ENCODE peak calls at places on chromosomes 11 and 22, in eight cellular contexts. Z is type B pancreatic cell, G is glutamatergic neuron, T is kidney, B is mammary epithelial cell, W is GM10248, J is esophagus squamous epithelium, U is GM12865. S is an unnamed sample.

GRCh38 chr11:125074511-125075241 is 11.6 kb downstream of the SLC37A2 start:
- DNase-seq in Z (no peak), W (peak), U (no peak), G (no peak), B (no peak), J (no peak), T (no peak), S (no peak)

GRCh38 chr11:9103542-9104276 is 12.3 kb upstream of the SCUBE2 start:
- DNase-seq in B (no peak), J (no peak), W (no peak), Z (no peak), U (no peak), G (no peak), T (no peak), S (no peak)

GRCh38 chr11:111586305-111586915 is 15.8 kb upstream of the SIK2 start:
- DNase-seq in Z (no peak), T (no peak), J (no peak), B (peak), W (peak), U (peak), G (no peak), S (peak)

GRCh38 chr22:46335201-46336118 is at the start of gene TRMU:
- DNase-seq in T (peak), U (peak), W (peak), B (peak), Z (peak), J (no peak), G (peak), S (peak)

GRCh38 chr11:88280673-88281316 is 56.7 kb downstream of the CTSC start:
- DNase-seq in W (no peak), U (no peak), Z (no peak), G (no peak), T (no peak), J (no peak), B (no peak), S (no peak)

GRCh38 chr11:14764899-14765527 is 121.4 kb downstream of the PDE3B start:
- DNase-seq in J (no peak), B (peak), T (no peak), U (peak), W (peak), G (no peak), Z (no peak), S (no peak)

GRCh38 chr11:46906596-46906995 is 11.8 kb downstream of the LRP4 start:
- DNase-seq in T (no peak), Z (no peak), U (peak), J (no peak), B (no peak), G (no peak), W (no peak), S (no peak)

GRCh38 chr22:19066531-19067271 is 55.5 kb downstream of the DGCR2 start:
- DNase-seq in J (no peak), W (no peak), G (no peak), B (peak), T (no peak), U (no peak), Z (no peak), S (no peak)

GRCh38 chr22:49667236-49667635 is 160.4 kb downstream of the BRD1 start:
- DNase-seq in Z (peak), J (no peak), U (no peak), T (peak), B (no peak), W (no peak), G (no peak), S (no peak)

GRCh38 chr11:132650969-132651720 is 881.2 kb downstream of the OPCML start:
- DNase-seq in G (no peak), W (no peak), Z (no peak), T (no peak), J (no peak), U (no peak), B (no peak), S (no peak)

GRCh38 chr11:59261150-59261549 is 48.4 kb upstream of the MPEG1 start:
- DNase-seq in J (no peak), T (no peak), G (no peak), B (no peak), W (no peak), Z (no peak), U (no peak), S (no peak)

GRCh38 chr11:59264736-59265135 is 52.0 kb upstream of the MPEG1 start:
- DNase-seq in U (no peak), T (no peak), B (no peak), Z (no peak), G (no peak), W (no peak), J (no peak), S (no peak)

GRCh38 chr11:59262419-59262818 is 49.7 kb upstream of the MPEG1 start:
- DNase-seq in W (no peak), B (no peak), G (no peak), J (no peak), Z (no peak), T (no peak), U (no peak), S (no peak)

GRCh38 chr11:59265735-59266134 is 53.0 kb upstream of the MPEG1 start:
- DNase-seq in W (no peak), Z (no peak), J (no peak), T (no peak), G (no peak), U (no peak), B (no peak), S (no peak)

DNA sequence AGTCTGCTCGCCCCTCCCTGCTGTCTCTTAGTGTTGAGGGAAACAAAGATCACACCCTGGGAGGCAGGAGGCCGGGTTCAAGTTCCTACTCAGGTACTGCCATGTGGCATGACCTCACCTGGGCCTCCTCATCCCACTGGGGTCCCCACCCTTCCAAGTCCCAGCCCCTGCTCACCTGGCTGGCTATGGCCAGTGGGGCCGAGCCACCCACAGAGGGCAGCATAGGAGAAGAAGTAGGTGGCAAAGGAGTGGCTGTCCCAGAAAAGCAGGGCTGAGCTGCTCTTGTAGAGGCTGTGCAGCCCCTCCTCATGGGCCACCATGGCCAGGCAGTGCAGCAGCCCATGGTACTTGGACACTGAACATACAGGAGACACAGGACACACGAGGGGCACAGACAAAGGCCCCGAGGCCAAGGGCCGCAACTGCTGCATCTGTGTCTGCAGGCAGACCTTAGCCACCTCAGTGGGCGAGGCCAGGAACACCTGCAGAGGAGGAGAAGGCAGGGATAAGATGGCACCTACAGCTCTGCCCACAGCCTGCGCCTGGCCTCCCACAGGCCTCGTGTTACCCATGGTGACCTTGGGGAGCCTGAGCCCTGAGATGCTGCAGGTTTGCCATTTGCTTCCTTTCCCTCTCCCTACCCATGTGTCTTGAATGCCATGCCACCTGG is 50.6 kb upstream of the MPEG1 start:
- DNase-seq in B (peak), W (no peak), G (no peak), T (peak), J (no peak), U (peak), Z (no peak), S (no peak)
- TF ChIP-seq CTCF in B (peak), W (peak), G (no peak), T (peak), J (no peak), U (peak), Z (no peak), S (no peak)

GRCh38 chr22:37130031-37130430 is 19.7 kb downstream of the IL2RB start:
- DNase-seq in U (no peak), G (no peak), T (no peak), W (no peak), J (no peak), B (no peak), Z (no peak), S (no peak)

GRCh38 chr22:37128555-37129281 is 19.2 kb upstream of the TMPRSS6 start:
- DNase-seq in Z (no peak), T (no peak), U (no peak), G (no peak), W (no peak), B (no peak), J (no peak), S (no peak)

GRCh38 chr22:37126383-37126782 is 16.9 kb upstream of the TMPRSS6 start:
- DNase-seq in T (no peak), Z (no peak), J (no peak), B (no peak), G (no peak), U (peak), W (peak), S (no peak)

GRCh38 chr22:37127350-37127878 is 17.9 kb upstream of the TMPRSS6 start:
- DNase-seq in U (no peak), G (no peak), B (no peak), J (no peak), W (no peak), Z (no peak), T (no peak), S (no peak)

DNA sequence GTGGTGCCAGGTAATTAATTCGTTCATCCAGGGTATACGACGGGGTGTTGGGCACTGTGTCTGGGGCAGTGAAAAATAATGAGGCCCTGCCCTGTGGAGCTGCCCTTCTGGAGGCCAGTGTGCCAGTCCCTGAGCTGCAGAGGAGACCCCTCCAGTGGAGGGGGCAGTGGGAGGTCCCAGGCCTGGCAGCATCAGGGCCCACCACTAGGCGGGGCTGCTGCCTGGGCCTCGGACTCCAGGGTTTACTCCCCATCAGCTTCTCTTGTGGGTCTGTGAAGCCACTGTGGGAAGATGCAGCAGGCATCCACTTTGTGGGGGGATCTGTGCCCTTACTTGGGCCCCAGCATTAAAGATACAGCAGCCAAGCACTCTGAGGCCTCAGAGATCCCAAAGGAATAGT is 17.4 kb upstream of the TMPRSS6 start:
- DNase-seq in Z (no peak), B (no peak), G (no peak), W (no peak), T (no peak), J (no peak), U (no peak), S (no peak)
- TF ChIP-seq CTCF in Z (peak), B (peak), G (peak), W (peak), T (no peak), J (no peak), U (peak), S (peak)

DNA sequence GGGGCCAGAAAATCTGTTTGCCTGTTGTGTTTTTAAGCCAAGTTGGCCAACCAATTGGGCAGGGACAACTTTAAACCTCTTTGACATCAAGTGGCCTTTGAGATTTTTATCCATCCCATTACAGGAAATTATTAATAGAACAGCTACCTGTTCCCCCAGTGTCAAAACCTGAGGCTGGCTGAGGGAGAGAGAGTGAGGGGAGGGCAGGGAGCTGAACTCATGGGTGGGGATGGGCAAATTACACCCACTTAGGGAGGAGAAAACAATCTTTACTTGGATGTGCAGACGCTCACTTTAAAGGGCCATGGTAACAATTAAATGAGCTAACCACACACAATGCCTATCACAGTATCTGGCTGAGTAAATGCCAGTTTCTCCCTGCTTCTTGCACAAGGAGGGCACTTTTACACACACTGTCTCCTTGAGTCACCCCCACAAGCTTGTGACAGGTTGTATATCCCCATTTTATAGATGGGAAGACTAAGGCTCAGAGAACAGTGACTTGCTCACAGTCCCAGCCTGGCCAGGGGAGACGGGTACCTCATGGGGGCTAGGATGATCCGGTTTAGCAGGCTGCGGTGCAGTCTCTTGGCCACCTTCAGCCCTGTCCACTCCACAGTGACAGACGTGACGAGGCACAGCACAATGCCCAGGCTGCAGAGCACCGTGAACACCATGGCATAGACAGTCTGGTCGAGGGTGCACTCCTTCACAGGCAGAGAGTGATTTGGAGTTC is 17.8 kb upstream of the KCNJ11 start:
- DNase-seq in W (no peak), B (no peak), Z (no peak), T (peak), U (no peak), G (no peak), J (no peak), S (no peak)
- TF ChIP-seq CTCF in W (no peak), B (no peak), Z (no peak), T (no peak), U (no peak), G (no peak), J (no peak), S (no peak)

GRCh38 chr22:36453266-36453607 is 28.2 kb downstream of the TXN2 start:
- DNase-seq in B (no peak), T (no peak), J (no peak), W (no peak), Z (no peak), U (peak), G (no peak), S (no peak)

GRCh38 chr22:36456459-36456835 is 25.0 kb downstream of the TXN2 start:
- DNase-seq in T (no peak), U (no peak), J (no peak), G (no peak), W (no peak), B (no peak), Z (no peak), S (no peak)

GRCh38 chr22:36453855-36454378 is 27.5 kb downstream of the TXN2 start:
- DNase-seq in B (no peak), Z (no peak), T (no peak), J (no peak), W (no peak), G (no peak), U (no peak), S (no peak)

GRCh38 chr22:36455571-36456458 is 25.6 kb downstream of the TXN2 start:
- DNase-seq in U (no peak), B (no peak), T (no peak), Z (no peak), W (no peak), G (no peak), J (no peak), S (no peak)

GRCh38 chr22:36454916-36455570 is 26.4 kb downstream of the TXN2 start:
- DNase-seq in W (peak), Z (peak), U (peak), G (peak), T (peak), J (peak), B (peak), S (peak)
- TF ChIP-seq CTCF in W (peak), Z (no peak), U (peak), G (no peak), T (no peak), J (peak), B (peak), S (peak)

GRCh38 chr11:41613321-41613720 is 153.9 kb upstream of the LRRC4C start:
- DNase-seq in G (no peak), W (no peak), B (peak), U (no peak), T (no peak), J (no peak), Z (no peak), S (no peak)

GRCh38 chr11:41612415-41612814 is 153.0 kb upstream of the LRRC4C start:
- DNase-seq in T (no peak), J (no peak), W (no peak), Z (no peak), U (peak), B (peak), G (no peak), S (no peak)
- TF ChIP-seq CTCF in T (no peak), J (no peak), W (no peak), Z (peak), U (peak), B (peak), G (no peak), S (peak)

GRCh38 chr11:11725438-11725837 is 103.6 kb upstream of the GALNT18 start:
- DNase-seq in B (no peak), G (no peak), Z (no peak), W (no peak), J (no peak), T (no peak), U (no peak), S (no peak)
- TF ChIP-seq CTCF in B (no peak), G (no peak), Z (no peak), W (no peak), J (no peak), T (no peak), U (no peak), S (no peak)